ENCODE peak calls at places on chromosome 14, in four cellular contexts. One of them, this sample, is unnamed.

GRCh38 chr14:95338436-95338835 is 18.7 kb upstream of the CLMN start:
- DNase-seq in neural progenitor cell: no peak
- DNase-seq in heart right ventricle: no peak
- DNase-seq in tibial artery: no peak
- DNase-seq in this sample: no peak

GRCh38 chr14:31541702-31542101 is 19.5 kb upstream of the NUBPL start:
- DNase-seq in tibial artery: no peak
- DNase-seq in neural progenitor cell: no peak
- DNase-seq in heart right ventricle: no peak
- DNase-seq in this sample: no peak

GRCh38 chr14:36518031-36518585 is 1.9 kb downstream of the NKX2-1 start:
- DNase-seq in tibial artery: no peak
- DNase-seq in neural progenitor cell: peak; percentile 44
- DNase-seq in heart right ventricle: no peak
- DNase-seq in this sample: no peak

GRCh38 chr14:93759781-93760307 is 28.4 kb downstream of the PRIMA1 start:
- DNase-seq in neural progenitor cell: no peak
- DNase-seq in heart right ventricle: peak; percentile 33
- DNase-seq in tibial artery: peak; percentile 96
- DNase-seq in this sample: peak; percentile 35

GRCh38 chr14:85190251-85190650 is 339.7 kb upstream of the FLRT2 start:
- DNase-seq in neural progenitor cell: no peak
- DNase-seq in heart right ventricle: no peak
- DNase-seq in tibial artery: no peak
- DNase-seq in this sample: no peak

GRCh38 chr14:72802588-72802946 is 91.3 kb downstream of the DPF3 start:
- DNase-seq in tibial artery: no peak
- DNase-seq in heart right ventricle: no peak
- DNase-seq in neural progenitor cell: no peak
- DNase-seq in this sample: no peak

GRCh38 chr14:64074961-64075619 is 219.1 kb downstream of the ESR2 start:
- DNase-seq in neural progenitor cell: no peak
- DNase-seq in heart right ventricle: no peak
- DNase-seq in tibial artery: no peak
- DNase-seq in this sample: no peak

GRCh38 chr14:25122188-25122587 is 72.2 kb upstream of the STXBP6 start:
- DNase-seq in neural progenitor cell: no peak
- DNase-seq in tibial artery: no peak
- DNase-seq in heart right ventricle: no peak
- DNase-seq in this sample: no peak

GRCh38 chr14:38187475-38187874 is 20.2 kb upstream of the SSTR1 start:
- DNase-seq in tibial artery: no peak
- DNase-seq in neural progenitor cell: no peak
- DNase-seq in heart right ventricle: no peak
- DNase-seq in this sample: no peak

GRCh38 chr14:75205586-75205985 is 29.2 kb upstream of the TMED10 start:
- DNase-seq in heart right ventricle: no peak
- DNase-seq in neural progenitor cell: no peak
- DNase-seq in tibial artery: no peak
- DNase-seq in this sample: no peak

GRCh38 chr14:24362241-24362960 is 5.6 kb upstream of the NFATC4 start:
- DNase-seq in neural progenitor cell: no peak
- DNase-seq in tibial artery: no peak
- DNase-seq in heart right ventricle: no peak
- DNase-seq in this sample: no peak

GRCh38 chr14:58533417-58533816 is 104.3 kb upstream of the DACT1 start:
- DNase-seq in neural progenitor cell: peak; percentile 39
- DNase-seq in heart right ventricle: peak; percentile 10
- DNase-seq in tibial artery: no peak
- DNase-seq in this sample: no peak

GRCh38 chr14:50964683-50965390 is 20.6 kb upstream of the PYGL start:
- DNase-seq in heart right ventricle: peak; percentile 46
- DNase-seq in neural progenitor cell: no peak
- DNase-seq in tibial artery: peak; percentile 78
- DNase-seq in this sample: peak; percentile 67

GRCh38 chr14:81390706-81391105 is 9.4 kb downstream of the STON2 start:
- DNase-seq in heart right ventricle: no peak
- DNase-seq in neural progenitor cell: no peak
- DNase-seq in tibial artery: no peak
- DNase-seq in this sample: no peak

GRCh38 chr14:50677527-50678063 is 9.5 kb upstream of the SAV1 start:
- DNase-seq in tibial artery: no peak
- DNase-seq in heart right ventricle: no peak
- DNase-seq in neural progenitor cell: no peak
- DNase-seq in this sample: no peak

GRCh38 chr14:67514650-67515385 is 18.3 kb upstream of the PLEKHH1 start:
- DNase-seq in neural progenitor cell: peak; percentile 70
- DNase-seq in tibial artery: peak; percentile 66
- DNase-seq in heart right ventricle: peak; percentile 16
- DNase-seq in this sample: peak; percentile 42

GRCh38 chr14:92244805-92245204 is 78.2 kb upstream of the SLC24A4 start:
- DNase-seq in heart right ventricle: no peak
- DNase-seq in neural progenitor cell: no peak
- DNase-seq in tibial artery: no peak
- DNase-seq in this sample: no peak

DNA sequence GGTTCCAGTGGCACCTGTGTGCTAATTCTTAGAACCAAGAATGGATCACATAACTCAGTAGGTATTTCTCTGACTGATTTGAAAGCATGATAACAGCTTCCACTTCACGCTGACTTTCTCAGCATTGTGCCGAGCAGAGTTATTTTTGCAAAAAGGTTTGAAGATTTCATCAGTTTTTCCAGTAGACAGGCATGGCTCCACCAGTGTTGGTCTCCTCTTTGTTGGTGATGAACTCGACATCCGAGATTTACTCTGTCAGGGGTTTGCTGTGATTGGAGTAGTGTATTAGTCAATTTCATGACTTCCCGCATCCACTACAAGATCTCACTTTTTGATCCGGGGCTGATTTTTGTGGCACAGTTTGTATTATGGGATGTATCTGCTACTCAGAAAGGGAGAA is 85.3 kb downstream of the PRKCH start:
- DNase-seq in heart right ventricle: no peak
- DNase-seq in neural progenitor cell: no peak
- DNase-seq in tibial artery: no peak
- DNase-seq in this sample: no peak
- H3K4me1 ChIP-seq in heart right ventricle: peaks cover 18% of the 10 kb centered on the region
- H3K4me1 ChIP-seq in neural progenitor cell: peaks cover 13% of the 10 kb centered on the region
- H3K4me1 ChIP-seq in tibial artery: no peaks in the 10 kb centered on the region
- H3K4me1 ChIP-seq in this sample: no peaks in the 10 kb centered on the region

DNA sequence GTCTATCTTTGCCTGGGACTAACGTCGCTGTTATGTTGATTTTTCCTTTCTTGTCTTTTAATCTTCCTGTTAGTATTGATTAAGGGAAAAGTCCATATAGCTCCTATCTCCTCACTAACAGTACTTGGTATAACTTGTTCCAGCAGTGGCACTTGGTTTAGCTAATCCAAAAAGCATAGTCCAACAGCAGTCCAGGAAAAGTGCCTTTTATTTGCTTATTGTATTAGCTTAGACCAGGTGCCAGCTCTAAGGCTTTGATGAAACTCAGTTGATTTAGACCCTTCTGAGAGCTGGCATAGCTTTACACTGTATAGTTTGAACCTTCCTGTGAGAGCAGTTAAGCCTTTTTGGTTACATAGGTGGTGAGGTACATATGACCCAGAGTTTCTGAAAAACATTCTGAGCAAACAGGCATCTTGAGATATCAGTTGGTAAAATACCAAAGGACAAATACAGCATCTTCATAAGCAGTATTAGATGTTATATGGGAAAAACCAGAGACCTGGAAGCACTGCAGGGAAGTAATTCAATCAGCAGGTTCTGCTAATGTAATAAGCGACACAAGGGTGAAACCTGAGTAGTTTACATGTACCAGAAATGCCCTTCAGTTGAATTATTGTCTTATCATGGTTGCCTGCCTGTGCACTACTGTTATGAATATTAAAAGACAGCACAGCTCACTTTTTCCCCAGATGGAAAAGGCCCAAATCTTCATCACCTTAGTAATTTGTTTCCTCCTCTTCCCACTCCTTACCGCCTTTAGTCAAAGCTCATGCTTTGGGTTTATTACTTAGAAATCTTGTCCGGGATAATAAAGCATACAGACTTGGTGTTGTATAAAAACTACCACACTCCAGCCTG is 13.0 kb downstream of the PELI2 start:
- DNase-seq in tibial artery: no peak
- DNase-seq in heart right ventricle: no peak
- DNase-seq in neural progenitor cell: no peak
- DNase-seq in this sample: no peak
- H3K4me1 ChIP-seq in tibial artery: peaks cover 36% of the 10 kb centered on the region
- H3K4me1 ChIP-seq in heart right ventricle: peaks cover 9% of the 10 kb centered on the region
- H3K4me1 ChIP-seq in neural progenitor cell: peaks cover 89% of the 10 kb centered on the region
- H3K4me1 ChIP-seq in this sample: peaks cover 19% of the 10 kb centered on the region

DNA sequence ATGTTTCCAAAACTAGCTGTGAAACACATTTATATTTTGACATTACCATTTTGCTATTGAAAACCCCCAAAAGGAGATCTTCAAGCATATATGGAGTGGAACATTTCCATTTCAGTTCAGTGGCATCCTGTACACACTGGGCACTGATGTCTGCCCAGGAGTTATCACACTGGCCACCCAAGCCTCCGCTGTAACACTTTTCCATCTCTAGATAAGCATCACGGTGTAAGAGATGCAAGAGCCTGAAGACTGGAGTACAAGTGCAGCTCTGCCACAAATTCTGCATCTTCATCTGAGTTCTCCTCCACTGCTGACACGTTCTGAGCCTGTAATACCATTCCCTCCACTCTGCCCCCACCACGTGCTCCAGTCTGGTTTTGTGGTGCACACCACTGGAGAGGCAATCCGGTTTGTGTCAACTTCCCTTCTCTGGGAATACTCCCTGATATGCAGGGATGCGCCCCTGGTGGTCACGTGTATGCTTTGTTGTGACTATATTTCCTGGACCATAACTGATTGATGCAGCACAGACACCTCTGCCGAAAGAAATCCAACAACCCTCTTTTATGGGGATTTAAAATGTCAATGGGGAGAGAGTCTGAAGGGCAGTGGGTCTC is 12.7 kb downstream of the SPTLC2 start:
- DNase-seq in tibial artery: no peak
- DNase-seq in neural progenitor cell: no peak
- DNase-seq in heart right ventricle: no peak
- DNase-seq in this sample: no peak
- H3K4me1 ChIP-seq in tibial artery: peaks cover 4% of the 10 kb centered on the region
- H3K4me1 ChIP-seq in neural progenitor cell: peaks cover 9% of the 10 kb centered on the region
- H3K4me1 ChIP-seq in heart right ventricle: peaks cover 4% of the 10 kb centered on the region
- H3K4me1 ChIP-seq in this sample: peaks cover 3% of the 10 kb centered on the region

DNA sequence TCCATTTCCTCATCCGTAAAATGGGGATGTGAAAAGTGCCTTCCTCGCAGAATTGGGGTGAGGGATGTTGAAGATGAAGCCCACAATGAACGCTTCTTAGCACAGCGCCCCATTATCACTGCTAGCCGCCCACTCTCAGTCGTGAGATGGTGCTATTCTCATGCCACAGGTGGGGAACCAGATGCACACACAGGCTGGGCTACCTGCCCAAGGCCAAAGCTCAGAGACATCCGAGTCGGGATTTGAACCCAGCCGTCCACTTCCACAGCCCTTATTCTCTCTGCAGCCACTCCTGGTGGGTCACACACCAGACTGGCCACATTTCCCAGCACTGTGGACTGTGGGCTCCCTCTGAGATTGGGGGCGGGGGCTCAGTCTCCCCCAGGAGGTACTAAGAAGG is 55.8 kb downstream of the BCL11B start:
- DNase-seq in heart right ventricle: no peak
- DNase-seq in neural progenitor cell: no peak
- DNase-seq in tibial artery: no peak
- DNase-seq in this sample: no peak
- H3K4me1 ChIP-seq in heart right ventricle: no peaks in the 10 kb centered on the region
- H3K4me1 ChIP-seq in neural progenitor cell: no peaks in the 10 kb centered on the region
- H3K4me1 ChIP-seq in tibial artery: peaks cover 33% of the 10 kb centered on the region
- H3K4me1 ChIP-seq in this sample: peaks cover 2% of the 10 kb centered on the region

GRCh38 chr14:69685217-69685616 is 73.8 kb downstream of the SUSD6 start:
- DNase-seq in tibial artery: no peak
- DNase-seq in neural progenitor cell: no peak
- DNase-seq in heart right ventricle: no peak
- DNase-seq in this sample: no peak

GRCh38 chr14:69682607-69683263 is 71.3 kb downstream of the SUSD6 start:
- DNase-seq in neural progenitor cell: no peak
- DNase-seq in heart right ventricle: no peak
- DNase-seq in tibial artery: no peak
- DNase-seq in this sample: no peak

GRCh38 chr14:69685716-69686115 is 74.3 kb downstream of the SUSD6 start:
- DNase-seq in neural progenitor cell: no peak
- DNase-seq in heart right ventricle: peak; percentile 48
- DNase-seq in tibial artery: peak; percentile 77
- DNase-seq in this sample: peak; percentile 71

GRCh38 chr14:69683971-69684370 is 72.6 kb downstream of the SUSD6 start:
- DNase-seq in tibial artery: no peak
- DNase-seq in heart right ventricle: no peak
- DNase-seq in neural progenitor cell: no peak
- DNase-seq in this sample: no peak

GRCh38 chr14:69684461-69685183 is 73.2 kb downstream of the SUSD6 start:
- DNase-seq in heart right ventricle: no peak
- DNase-seq in tibial artery: no peak
- DNase-seq in neural progenitor cell: no peak
- DNase-seq in this sample: no peak
- H3K4me1 ChIP-seq in heart right ventricle: peaks cover 61% of the 10 kb centered on the region
- H3K4me1 ChIP-seq in tibial artery: peaks cover 62% of the 10 kb centered on the region
- H3K4me1 ChIP-seq in neural progenitor cell: peaks cover 48% of the 10 kb centered on the region
- H3K4me1 ChIP-seq in this sample: peaks cover 28% of the 10 kb centered on the region

GRCh38 chr14:76232782-76233181 is 81.1 kb downstream of the GPATCH2L start:
- DNase-seq in neural progenitor cell: no peak
- DNase-seq in tibial artery: no peak
- DNase-seq in heart right ventricle: no peak
- DNase-seq in this sample: no peak

GRCh38 chr14:76235628-76236027 is 83.9 kb downstream of the GPATCH2L start:
- DNase-seq in neural progenitor cell: no peak
- DNase-seq in tibial artery: no peak
- DNase-seq in heart right ventricle: no peak
- DNase-seq in this sample: no peak

GRCh38 chr14:76236172-76237130 is 84.7 kb downstream of the GPATCH2L start:
- DNase-seq in tibial artery: no peak
- DNase-seq in heart right ventricle: no peak
- DNase-seq in neural progenitor cell: no peak
- DNase-seq in this sample: no peak

GRCh38 chr14:76237349-76237990 is 85.7 kb downstream of the GPATCH2L start:
- DNase-seq in heart right ventricle: no peak
- DNase-seq in neural progenitor cell: peak; percentile 52
- DNase-seq in tibial artery: no peak
- DNase-seq in this sample: no peak
- H3K4me1 ChIP-seq in heart right ventricle: no peaks in the 10 kb centered on the region
- H3K4me1 ChIP-seq in neural progenitor cell: peaks cover 13% of the 10 kb centered on the region
- H3K4me1 ChIP-seq in tibial artery: no peaks in the 10 kb centered on the region
- H3K4me1 ChIP-seq in this sample: no peaks in the 10 kb centered on the region

This sample was measured in ovary.